ENCODE peak calls at places on chromosomes 7 and 10, in six cellular contexts. E is GM23338, Z is A549, X is right lobe of liver, T is PC-3, O is heart left ventricle. H is an unnamed sample. For H3K4me1, the result is how much of the 10 kb centered on the place peaks cover.

GRCh38 chr7:134515569-134516468 is 11.5 kb upstream of the AKR1B10 start:
- DNase-seq in E (no peak), Z (peak), O (no peak), T (peak), X (no peak), H (peak)

GRCh38 chr7:44386139-44386913 is 60.9 kb upstream of the CAMK2B start:
- DNase-seq in T (no peak), E (no peak), O (no peak), Z (no peak), X (no peak), H (no peak)

GRCh38 chr7:107208563-107208962 is 39.8 kb downstream of the HBP1 start:
- DNase-seq in Z (no peak), T (no peak), O (no peak), E (no peak), X (no peak), H (no peak)

GRCh38 chr7:96084880-96085551 is 236.9 kb downstream of the SLC25A13 start:
- DNase-seq in E (no peak), X (no peak), T (peak), Z (no peak), O (no peak), H (peak)

GRCh38 chr7:155407799-155408198 is 50.1 kb upstream of the EN2 start:
- DNase-seq in X (no peak), O (no peak), E (no peak), T (no peak), Z (no peak), H (no peak)

GRCh38 chr7:99733448-99733847 is 1.5 kb downstream of the CYP3A7 start:
- DNase-seq in O (no peak), E (peak), T (no peak), Z (peak), X (no peak), H (no peak)

GRCh38 chr7:2923886-2924574 is 79.9 kb upstream of the GNA12 start:
- DNase-seq in X (no peak), E (no peak), T (peak), O (no peak), Z (no peak), H (peak)

GRCh38 chr7:133434246-133434865 is 181.5 kb downstream of the EXOC4 start:
- DNase-seq in O (no peak), T (peak), X (no peak), E (peak), Z (peak), H (no peak)

GRCh38 chr7:81462672-81463071 is 307.2 kb downstream of the HGF start:
- DNase-seq in O (no peak), T (peak), X (no peak), Z (no peak), E (no peak), H (peak)

GRCh38 chr7:107782374-107782773 is 20.6 kb downstream of the SLC26A3 start:
- DNase-seq in X (no peak), Z (no peak), E (no peak), O (no peak), T (no peak), H (no peak)

GRCh38 chr10:107727762-107728317 is 563.3 kb upstream of the SORCS1 start:
- DNase-seq in E (no peak), O (no peak), T (peak), Z (no peak), X (no peak), H (no peak)

GRCh38 chr7:128791121-128791967 is 424 bp upstream of the CCDC136 start:
- DNase-seq in E (peak), O (peak), X (peak), Z (peak), T (peak), H (no peak)

GRCh38 chr7:67738-68395 is 124.5 kb upstream of the FAM20C start:
- DNase-seq in O (no peak), Z (no peak), E (peak), X (peak), T (peak), H (peak)

GRCh38 chr7:41886257-41886905 is 183.5 kb upstream of the INHBA start:
- DNase-seq in X (no peak), T (peak), Z (no peak), O (no peak), E (no peak), H (peak)

GRCh38 chr10:104081998-104082397 is 3.7 kb downstream of the COL17A1 start:
- DNase-seq in E (no peak), T (no peak), O (no peak), Z (no peak), X (no peak), H (peak)

GRCh38 chr10:31121074-31121685 is 89.5 kb upstream of the ZNF438 start:
- DNase-seq in Z (no peak), E (no peak), X (no peak), T (no peak), O (no peak), H (no peak)

GRCh38 chr7:129308047-129308446 is 83.2 kb downstream of the AHCYL2 start:
- DNase-seq in X (peak), O (peak), E (no peak), Z (no peak), T (no peak), H (peak)

GRCh38 chr7:143479055-143479766 is 1.5 kb downstream of the TAS2R41 start:
- DNase-seq in E (no peak), Z (no peak), T (no peak), O (no peak), X (no peak), H (no peak)

GRCh38 chr10:122864901-122865300 is 14.5 kb downstream of the FAM24B start:
- DNase-seq in O (no peak), T (peak), Z (peak), E (no peak), X (no peak), H (no peak)

GRCh38 chr10:29081231-29081630 is 207.6 kb upstream of the LYZL1 start:
- DNase-seq in T (no peak), X (no peak), O (no peak), Z (no peak), E (no peak), H (no peak)

GRCh38 chr7:78472519-78472918 is 673.9 kb downstream of the PHTF2 start:
- DNase-seq in O (no peak), X (no peak), E (no peak), T (no peak), Z (no peak), H (peak)

GRCh38 chr10:33459597-33459996 is 125.1 kb upstream of the NRP1 start:
- DNase-seq in T (peak), Z (no peak), O (no peak), E (no peak), X (no peak), H (no peak)

GRCh38 chr7:66771795-66772194 is 31.3 kb downstream of the RABGEF1 start:
- DNase-seq in X (no peak), E (no peak), T (no peak), O (no peak), Z (no peak), H (no peak)

GRCh38 chr10:90885176-90885575 is 13.4 kb downstream of the RPP30 start:
- DNase-seq in T (peak), Z (no peak), O (no peak), E (no peak), X (no peak), H (no peak)

GRCh38 chr7:901388-902154 is 25.2 kb downstream of the GET4 start:
- DNase-seq in X (peak), Z (peak), E (peak), O (peak), T (peak), H (peak)

GRCh38 chr10:124558901-124559321 is 97.3 kb downstream of the LHPP start:
- DNase-seq in T (no peak), E (no peak), O (no peak), X (no peak), Z (no peak), H (no peak)

GRCh38 chr7:28433039-28433438 is 20.7 kb downstream of the CREB5 start:
- DNase-seq in O (no peak), E (no peak), Z (no peak), T (no peak), X (no peak), H (no peak)

GRCh38 chr7:44883961-44884360 is 1.4 kb downstream of the PURB start:
- DNase-seq in X (no peak), E (no peak), O (no peak), Z (no peak), T (no peak), H (no peak)

GRCh38 chr10:546971-547590 is 142.4 kb downstream of the DIP2C start:
- DNase-seq in E (peak), T (peak), X (no peak), O (no peak), Z (no peak), H (peak)

GRCh38 chr10:104328916-104329710 is 9.2 kb downstream of the ITPRIP start:
- DNase-seq in O (peak), Z (peak), T (peak), E (peak), X (peak), H (peak)

GRCh38 chr7:3455826-3456444 is 154.9 kb downstream of the SDK1 start:
- DNase-seq in T (no peak), E (peak), Z (no peak), O (no peak), X (no peak), H (peak)

GRCh38 chr7:92602352-92603088 is 12.3 kb upstream of the FAM133B start:
- DNase-seq in E (no peak), T (no peak), O (no peak), Z (no peak), X (no peak), H (no peak)

GRCh38 chr10:107163904-107164861 is at the start of gene SORCS1:
- DNase-seq in Z (no peak), T (no peak), E (peak), X (peak), O (no peak), H (no peak)

GRCh38 chr10:29141761-29142160 is 147.1 kb upstream of the LYZL1 start:
- DNase-seq in E (peak), T (peak), X (no peak), O (no peak), Z (no peak), H (no peak)

GRCh38 chr7:144908324-144908723 is 72.5 kb upstream of the TPK1 start:
- DNase-seq in E (no peak), T (no peak), X (no peak), O (no peak), Z (no peak), H (no peak)

GRCh38 chr10:80192553-80192952 is 12.8 kb downstream of the ANXA11 start:
- DNase-seq in Z (no peak), E (no peak), T (no peak), X (no peak), O (no peak), H (no peak)

GRCh38 chr10:80196270-80196949 is 8.9 kb downstream of the ANXA11 start:
- DNase-seq in Z (no peak), E (no peak), X (peak), T (peak), O (peak), H (peak)

GRCh38 chr10:80196950-80197315 is 8.4 kb downstream of the ANXA11 start:
- DNase-seq in E (no peak), O (no peak), Z (no peak), T (no peak), X (no peak), H (no peak)

GRCh38 chr10:80194373-80195045 is 10.8 kb downstream of the ANXA11 start:
- DNase-seq in E (peak), Z (no peak), T (no peak), O (no peak), X (no peak), H (no peak)

DNA sequence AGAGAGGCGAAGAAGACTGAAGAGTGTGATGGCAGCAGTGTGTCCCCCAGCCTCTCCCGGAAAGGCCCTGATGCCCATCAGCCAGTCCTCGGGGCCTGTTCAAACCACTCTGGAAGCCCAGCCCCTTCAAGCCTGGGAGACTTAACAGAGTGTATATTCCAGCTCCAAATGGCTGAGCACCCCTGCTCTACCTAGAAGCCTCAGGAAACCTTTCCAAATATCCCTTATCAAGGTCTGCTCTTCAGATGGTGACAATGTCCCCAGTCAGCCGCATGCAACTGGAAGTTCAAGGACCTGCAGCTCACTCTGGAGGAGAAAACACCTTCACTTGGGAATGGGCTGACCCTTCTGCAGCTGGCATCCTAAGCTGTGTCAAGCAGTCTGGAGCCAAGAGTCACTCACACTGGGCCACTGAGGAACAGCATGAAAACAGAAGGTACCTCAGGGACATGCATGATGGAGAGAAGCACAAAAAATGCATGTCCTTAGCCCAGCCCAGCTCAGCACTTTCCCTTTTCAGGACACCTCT is 10.2 kb downstream of the ANXA11 start:
- DNase-seq in T (no peak), X (no peak), Z (no peak), O (no peak), E (no peak), H (no peak)
- H3K27ac ChIP-seq in T (peak), X (no peak), Z (peak), O (no peak), E (no peak), H (no peak)

DNA sequence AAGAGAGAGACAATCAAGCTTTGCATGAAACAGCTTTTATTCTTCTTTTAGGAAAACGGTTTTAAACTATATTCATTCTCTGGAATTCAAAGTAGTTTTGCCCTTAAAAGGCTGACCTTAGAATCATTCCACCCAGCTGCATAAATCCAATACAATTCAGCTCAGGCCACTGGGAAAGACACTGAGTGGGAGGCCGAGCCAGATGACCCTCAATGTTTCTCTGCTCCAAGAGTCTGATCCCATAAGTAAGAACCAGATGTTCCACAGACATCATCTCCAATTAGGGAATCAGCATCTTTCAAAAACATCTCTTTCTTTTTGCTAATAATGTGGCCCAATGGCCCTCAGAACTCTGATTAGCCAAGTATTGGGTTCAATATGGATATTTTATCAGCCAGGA is 26.1 kb downstream of the CREB3L2 start:
- DNase-seq in Z (no peak), X (no peak), T (no peak), E (no peak), O (no peak), H (no peak)
- TF ChIP-seq CTCF in Z (no peak), X (no peak), T (no peak), E (no peak), O (no peak), H (no peak)

DNA sequence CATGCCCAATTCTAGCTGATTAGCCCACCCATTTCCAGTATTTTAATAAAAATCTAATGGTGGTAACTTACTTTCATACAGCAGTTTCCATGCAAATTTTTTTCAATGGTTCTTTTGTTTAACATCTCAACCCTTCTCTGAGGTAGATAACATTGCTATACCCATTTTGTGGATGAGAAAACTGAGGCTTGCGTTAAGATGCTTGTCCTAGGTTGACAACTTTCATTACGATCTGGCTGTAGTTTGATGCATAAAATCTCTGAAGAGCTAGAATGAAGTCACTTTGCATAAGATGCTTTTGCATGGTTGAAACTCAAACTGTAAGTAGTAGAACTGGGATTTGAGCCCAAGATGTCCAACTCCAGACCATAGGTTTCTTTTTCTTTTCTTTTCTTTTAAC is 309.5 kb upstream of the PODXL start:
- DNase-seq in X (no peak), E (no peak), T (no peak), Z (no peak), O (no peak), H (no peak)
- H3K4me1 ChIP-seq in X (under half), E (under half), T (under half), Z (under half), O (under half), H (under half)

DNA sequence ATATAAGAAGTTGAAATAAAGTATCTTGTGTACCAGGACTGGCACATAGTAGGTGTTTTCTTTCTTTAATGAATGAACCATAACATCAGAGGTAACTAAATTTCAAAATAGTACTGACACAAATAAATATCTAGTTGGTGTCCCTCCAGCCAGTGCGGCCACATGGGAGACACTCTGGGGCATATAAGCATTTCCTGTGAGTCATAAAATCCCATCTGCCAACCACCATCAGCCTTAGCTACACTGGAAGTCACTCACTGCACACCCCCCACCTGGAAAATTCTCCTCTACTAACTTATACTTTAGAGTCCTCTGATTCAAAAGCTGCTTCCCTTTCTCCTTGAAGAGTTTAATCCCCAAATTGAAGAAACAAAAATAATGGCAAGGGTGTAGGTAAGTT is 32.5 kb downstream of the DYDC1 start:
- DNase-seq in X (peak), Z (no peak), T (no peak), E (no peak), O (no peak), H (peak)
- H3K27ac ChIP-seq in X (peak), Z (no peak), T (no peak), E (no peak), O (no peak), H (no peak)

DNA sequence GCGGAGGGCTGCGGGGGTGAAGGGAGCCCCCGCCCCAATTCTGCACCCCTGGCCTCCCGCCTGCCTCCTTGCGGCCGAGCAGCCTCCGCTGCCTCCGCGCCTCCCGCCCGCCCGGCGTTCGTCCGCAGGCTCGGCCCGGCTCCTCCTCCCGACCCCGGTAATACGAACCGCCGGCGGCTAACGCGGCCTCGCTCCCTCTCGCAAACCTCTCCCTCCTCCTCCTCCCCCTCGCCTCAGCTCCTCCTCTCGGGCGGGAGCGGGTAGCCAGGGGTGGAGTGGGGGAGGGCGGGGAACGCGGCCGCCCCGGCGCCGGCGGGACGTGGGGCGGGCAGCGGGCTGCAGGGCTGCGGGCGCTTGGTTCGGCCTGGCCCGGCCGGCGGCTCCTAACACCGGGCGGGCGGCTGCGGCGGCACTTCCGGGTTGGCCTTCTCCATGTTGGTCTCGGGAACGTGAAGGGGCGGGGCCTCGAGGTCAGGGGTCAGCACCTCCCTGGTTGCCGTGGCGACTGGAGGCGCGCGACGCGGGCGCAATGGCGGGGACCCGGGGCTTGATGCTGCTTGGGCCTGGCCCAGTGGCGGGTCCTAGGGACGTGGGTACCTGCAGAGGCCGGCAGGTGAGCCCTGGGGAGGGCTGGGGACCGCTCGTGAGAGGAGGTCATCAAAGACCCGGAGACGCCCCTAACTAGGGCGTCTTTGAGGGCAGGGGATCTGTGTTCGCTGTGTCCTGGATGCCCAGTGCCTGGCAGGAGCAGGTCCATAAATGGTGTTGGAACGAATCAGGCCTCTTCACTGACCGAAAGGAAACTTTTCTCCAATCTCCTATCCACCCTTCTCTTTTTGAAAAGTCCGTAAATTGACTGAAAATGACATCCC is at the start of gene RAB11FIP2:
- DNase-seq in O (peak), X (peak), T (peak), Z (peak), E (peak), H (peak)
- TF ChIP-seq CTCF in O (no peak), X (no peak), T (no peak), Z (no peak), E (peak), H (no peak)